ENCODE peak calls at places on chromosomes 2 and 18, in ten cellular contexts. Z is tibial nerve; I is right atrium auricular region; J is mammary epithelial cell; X is aorta; Q is foreskin fibroblast; S is K562; W is cardiac fibroblast; E is NT2/D1; K is CD8-positive, alpha-beta T cell. A is an unnamed sample.

GRCh38 chr18:66048404-66048803 is 297.6 kb downstream of the CDH7 start:
- DNase-seq in K (no peak), Z (no peak), X (no peak), E (no peak), S (no peak), W (no peak), Q (no peak), J (no peak), I (no peak), A (no peak)

GRCh38 chr2:217980591-217980990 is 22.2 kb downstream of the TNS1 start:
- DNase-seq in I (no peak), E (no peak), Q (no peak), Z (no peak), S (no peak), K (no peak), X (peak; percentile 74), W (no peak), J (no peak), A (no peak)

GRCh38 chr2:45312275-45312674 is 298.8 kb downstream of the SRBD1 start:
- DNase-seq in I (no peak), W (no peak), E (no peak), J (no peak), S (no peak), Z (no peak), X (no peak), Q (no peak), K (no peak), A (no peak)

GRCh38 chr2:200777275-200777674 is 34.4 kb upstream of the BZW1 start:
- DNase-seq in I (no peak), S (no peak), E (no peak), Z (no peak), Q (no peak), W (no peak), K (no peak), J (no peak), X (no peak), A (no peak)

GRCh38 chr18:31278609-31279071 is 39.3 kb upstream of the DSG1 start:
- DNase-seq in J (no peak), I (no peak), W (peak; percentile 15), E (no peak), Q (no peak), Z (no peak), X (no peak), K (no peak), S (no peak), A (no peak)

GRCh38 chr18:40698129-40698528 is 1256.9 kb upstream of the PIK3C3 start:
- DNase-seq in E (no peak), K (no peak), Z (no peak), S (no peak), Q (no peak), X (no peak), I (no peak), J (no peak), W (no peak), A (no peak)

GRCh38 chr18:12703714-12704113 is 872 bp downstream of the PSMG2 start:
- DNase-seq in K (no peak), X (no peak), Q (peak; percentile 52), J (peak; percentile 17), I (no peak), S (no peak), W (peak; percentile 16), Z (no peak), E (no peak), A (no peak)

GRCh38 chr2:47033102-47033880 is 117.7 kb upstream of the MCFD2 start:
- DNase-seq in I (no peak), S (no peak), J (no peak), Z (no peak), E (no peak), Q (peak; percentile 22), K (no peak), W (peak; percentile 34), X (peak; percentile 73), A (no peak)

GRCh38 chr2:200415455-200415854 is 94.4 kb downstream of the KCTD18 start:
- DNase-seq in E (no peak), K (no peak), W (no peak), S (no peak), X (no peak), Q (no peak), I (no peak), Z (no peak), J (no peak), A (no peak)

GRCh38 chr2:199382091-199382490 is 75.6 kb downstream of the SATB2 start:
- DNase-seq in S (no peak), J (no peak), K (no peak), Z (no peak), E (no peak), Q (no peak), X (no peak), W (no peak), I (no peak), A (no peak)

GRCh38 chr2:147659051-147659450 is 185.8 kb upstream of the ACVR2A start:
- DNase-seq in X (no peak), I (no peak), Q (no peak), J (no peak), E (no peak), K (no peak), S (no peak), Z (no peak), W (peak; percentile 4), A (no peak)

GRCh38 chr2:75960134-75961009 is 249.7 kb upstream of the GCFC2 start:
- DNase-seq in I (no peak), S (peak; percentile 20), Q (no peak), W (no peak), E (no peak), K (no peak), X (no peak), Z (no peak), J (no peak), A (no peak)

GRCh38 chr2:171855401-171855800 is 38.6 kb downstream of the SLC25A12 start:
- DNase-seq in W (peak; percentile 64), E (no peak), J (peak; percentile 18), K (no peak), Q (peak; percentile 30), I (no peak), S (no peak), Z (no peak), X (no peak), A (no peak)

GRCh38 chr18:60358516-60358915 is 14.1 kb downstream of the MC4R start:
- DNase-seq in Z (no peak), J (peak; percentile 3), S (no peak), Q (peak; percentile 47), I (no peak), W (peak; percentile 1), K (no peak), E (no peak), X (no peak), A (no peak)

GRCh38 chr2:145038041-145038525 is 518.2 kb upstream of the ZEB2 start:
- DNase-seq in E (no peak), Q (no peak), Z (no peak), S (no peak), W (peak; percentile 36), I (no peak), K (no peak), J (no peak), X (no peak), A (no peak)

GRCh38 chr18:42048150-42048549 is 93.1 kb downstream of the PIK3C3 start:
- DNase-seq in E (no peak), I (no peak), Q (peak; percentile 94), W (peak; percentile 80), Z (no peak), X (no peak), K (no peak), S (no peak), J (peak; percentile 86), A (peak; percentile 71)

GRCh38 chr2:23926750-23927627 is at the start of gene ATAD2B:
- DNase-seq in Z (peak; percentile 76), W (peak; percentile 97), J (peak; percentile 96), S (peak; percentile 94), E (peak; percentile 96), X (peak; percentile 97), K (peak; percentile 95), Q (peak; percentile 99), I (peak; percentile 86), A (peak; percentile 74)

GRCh38 chr2:176636376-176636775 is 367.1 kb downstream of the MTX2 start:
- DNase-seq in W (no peak), X (no peak), Q (no peak), S (no peak), I (no peak), E (no peak), J (no peak), K (no peak), Z (no peak), A (no peak)
- H3K4me3 ChIP-seq in W (no peak overlapping the region), X (no peak overlapping the region), Q (no peak overlapping the region), S (no peak overlapping the region), I (no peak overlapping the region), E (no peak overlapping the region), J (no peak overlapping the region), K (no peak overlapping the region), Z (no peak overlapping the region), A (no peak overlapping the region)

GRCh38 chr2:135125940-135126339 is 73.8 kb downstream of the RAB3GAP1 start:
- DNase-seq in K (no peak), Q (no peak), W (no peak), J (no peak), X (no peak), S (no peak), I (no peak), E (no peak), Z (no peak), A (no peak)
- H3K4me3 ChIP-seq in K (no peak overlapping the region), Q (no peak overlapping the region), W (no peak overlapping the region), J (no peak overlapping the region), X (no peak overlapping the region), S (no peak overlapping the region), I (no peak overlapping the region), E (no peak overlapping the region), Z (no peak overlapping the region), A (no peak overlapping the region)

GRCh38 chr2:236545814-236546480 is 23.7 kb upstream of the ACKR3 start:
- DNase-seq in X (no peak), K (no peak), W (no peak), Q (no peak), I (no peak), J (no peak), E (no peak), Z (no peak), S (no peak), A (no peak)

GRCh38 chr2:236544362-236544761 is 25.3 kb upstream of the ACKR3 start:
- DNase-seq in Q (no peak), E (no peak), X (no peak), K (no peak), J (no peak), I (no peak), Z (no peak), W (no peak), S (no peak), A (no peak)

GRCh38 chr2:236546561-236546961 is 23.1 kb upstream of the ACKR3 start:
- DNase-seq in Z (no peak), J (no peak), W (no peak), I (no peak), S (no peak), Q (no peak), E (no peak), K (peak; percentile 74), X (no peak), A (no peak)

GRCh38 chr2:236547725-236548124 is 21.9 kb upstream of the ACKR3 start:
- DNase-seq in W (no peak), Z (no peak), E (no peak), S (no peak), K (no peak), J (no peak), Q (no peak), I (no peak), X (no peak), A (no peak)

GRCh38 chr2:236545248-236545658 is 24.4 kb upstream of the ACKR3 start:
- DNase-seq in J (no peak), X (no peak), Z (no peak), S (no peak), I (no peak), E (no peak), Q (no peak), K (no peak), W (no peak), A (no peak)
- H3K4me3 ChIP-seq in J (no peak overlapping the region), X (no peak overlapping the region), Z (no peak overlapping the region), S (no peak overlapping the region), I (no peak overlapping the region), E (no peak overlapping the region), Q (no peak overlapping the region), K (no peak overlapping the region), W (no peak overlapping the region), A (no peak overlapping the region)

GRCh38 chr2:64260093-64260808 is 116.0 kb upstream of the PELI1 start:
- DNase-seq in Q (no peak), Z (no peak), I (no peak), J (no peak), W (no peak), X (no peak), K (no peak), S (no peak), E (no peak), A (no peak)
- H3K4me3 ChIP-seq in Q (no peak overlapping the region), Z (no peak overlapping the region), I (no peak overlapping the region), J (no peak overlapping the region), W (no peak overlapping the region), X (no peak overlapping the region), K (peak overlapping the region; percentile 34), S (no peak overlapping the region), E (no peak overlapping the region), A (no peak overlapping the region)

A was measured in AG09309.